ENCODE peak calls at places on chromosomes 2 and 18, in eight cellular contexts. One of them, this sample, is unnamed.

GRCh38 chr2:96685592-96686459 is 43.3 kb downstream of the FER1L5 start:
- DNase-seq in ACHN: no peak
- DNase-seq in astrocyte of the hippocampus: peak; percentile 20
- DNase-seq in EH: peak; percentile 58
- DNase-seq in foreskin fibroblast: no peak
- DNase-seq in NCI-H510A: peak; percentile 83
- DNase-seq in RCC 7860: no peak
- DNase-seq in ELR: no peak
- DNase-seq in this sample: peak; percentile 75

GRCh38 chr2:231258696-231259095 is 60.3 kb downstream of the ARMC9 start:
- DNase-seq in EH: no peak
- DNase-seq in NCI-H510A: no peak
- DNase-seq in astrocyte of the hippocampus: no peak
- DNase-seq in ELR: no peak
- DNase-seq in RCC 7860: no peak
- DNase-seq in foreskin fibroblast: no peak
- DNase-seq in ACHN: no peak
- DNase-seq in this sample: no peak

GRCh38 chr2:223925106-223925505 is 20.0 kb downstream of the WDFY1 start:
- DNase-seq in ELR: peak; percentile 46
- DNase-seq in EH: peak; percentile 37
- DNase-seq in foreskin fibroblast: peak; percentile 57
- DNase-seq in astrocyte of the hippocampus: no peak
- DNase-seq in ACHN: no peak
- DNase-seq in RCC 7860: no peak
- DNase-seq in NCI-H510A: no peak
- DNase-seq in this sample: no peak

GRCh38 chr2:215397632-215398341 is 38.1 kb downstream of the FN1 start:
- DNase-seq in NCI-H510A: no peak
- DNase-seq in foreskin fibroblast: no peak
- DNase-seq in ACHN: no peak
- DNase-seq in EH: peak; percentile 56
- DNase-seq in astrocyte of the hippocampus: no peak
- DNase-seq in ELR: no peak
- DNase-seq in RCC 7860: no peak
- DNase-seq in this sample: no peak

GRCh38 chr2:72012886-72013574 is 134.6 kb downstream of the CYP26B1 start:
- DNase-seq in NCI-H510A: no peak
- DNase-seq in RCC 7860: no peak
- DNase-seq in EH: peak; percentile 17
- DNase-seq in foreskin fibroblast: no peak
- DNase-seq in ELR: no peak
- DNase-seq in astrocyte of the hippocampus: no peak
- DNase-seq in ACHN: no peak
- DNase-seq in this sample: peak; percentile 43

GRCh38 chr2:161030260-161031063 is 129.8 kb upstream of the TANK start:
- DNase-seq in foreskin fibroblast: peak; percentile 96
- DNase-seq in astrocyte of the hippocampus: peak; percentile 92
- DNase-seq in EH: peak; percentile 99
- DNase-seq in NCI-H510A: no peak
- DNase-seq in RCC 7860: peak; percentile 78
- DNase-seq in ELR: peak; percentile 94
- DNase-seq in ACHN: peak; percentile 58
- DNase-seq in this sample: no peak

GRCh38 chr2:479505-480161 is 191.7 kb upstream of the ALKAL2 start:
- DNase-seq in NCI-H510A: no peak
- DNase-seq in astrocyte of the hippocampus: no peak
- DNase-seq in ACHN: peak; percentile 33
- DNase-seq in ELR: no peak
- DNase-seq in foreskin fibroblast: no peak
- DNase-seq in RCC 7860: no peak
- DNase-seq in EH: no peak
- DNase-seq in this sample: peak; percentile 65

GRCh38 chr2:48174503-48174902 is 268.2 kb upstream of the FBXO11 start:
- DNase-seq in ACHN: no peak
- DNase-seq in RCC 7860: no peak
- DNase-seq in EH: peak; percentile 5
- DNase-seq in astrocyte of the hippocampus: no peak
- DNase-seq in foreskin fibroblast: no peak
- DNase-seq in NCI-H510A: no peak
- DNase-seq in ELR: no peak
- DNase-seq in this sample: no peak

GRCh38 chr2:163455815-163456214 is 280.0 kb downstream of the FIGN start:
- DNase-seq in astrocyte of the hippocampus: no peak
- DNase-seq in ELR: no peak
- DNase-seq in RCC 7860: no peak
- DNase-seq in foreskin fibroblast: no peak
- DNase-seq in EH: no peak
- DNase-seq in ACHN: peak; percentile 10
- DNase-seq in NCI-H510A: no peak
- DNase-seq in this sample: no peak

GRCh38 chr2:96763511-96764252 is 3.0 kb downstream of the CNNM4 start:
- DNase-seq in astrocyte of the hippocampus: peak; percentile 44
- DNase-seq in EH: peak; percentile 29
- DNase-seq in NCI-H510A: no peak
- DNase-seq in RCC 7860: no peak
- DNase-seq in ACHN: peak; percentile 40
- DNase-seq in ELR: peak; percentile 42
- DNase-seq in foreskin fibroblast: no peak
- DNase-seq in this sample: peak; percentile 75

GRCh38 chr18:38940863-38941531 is 1375.4 kb upstream of the CELF4 start:
- DNase-seq in foreskin fibroblast: no peak
- DNase-seq in astrocyte of the hippocampus: peak; percentile 78
- DNase-seq in ELR: peak; percentile 75
- DNase-seq in RCC 7860: peak; percentile 98
- DNase-seq in EH: peak; percentile 4
- DNase-seq in ACHN: peak; percentile 89
- DNase-seq in NCI-H510A: no peak
- DNase-seq in this sample: peak; percentile 11

GRCh38 chr2:1586946-1587840 is 157.1 kb downstream of the PXDN start:
- DNase-seq in foreskin fibroblast: no peak
- DNase-seq in ELR: no peak
- DNase-seq in ACHN: peak; percentile 73
- DNase-seq in EH: no peak
- DNase-seq in NCI-H510A: no peak
- DNase-seq in RCC 7860: peak; percentile 49
- DNase-seq in astrocyte of the hippocampus: peak; percentile 85
- DNase-seq in this sample: peak; percentile 65

GRCh38 chr2:134282638-134283400 is 28.9 kb downstream of the MGAT5 start:
- DNase-seq in foreskin fibroblast: no peak
- DNase-seq in astrocyte of the hippocampus: no peak
- DNase-seq in ELR: no peak
- DNase-seq in NCI-H510A: no peak
- DNase-seq in RCC 7860: no peak
- DNase-seq in EH: no peak
- DNase-seq in ACHN: no peak
- DNase-seq in this sample: no peak

GRCh38 chr2:43950383-43951008 is 45.3 kb downstream of the LRPPRC start:
- DNase-seq in RCC 7860: no peak
- DNase-seq in EH: peak; percentile 46
- DNase-seq in astrocyte of the hippocampus: peak; percentile 58
- DNase-seq in NCI-H510A: no peak
- DNase-seq in ACHN: peak; percentile 63
- DNase-seq in foreskin fibroblast: no peak
- DNase-seq in ELR: peak; percentile 63
- DNase-seq in this sample: peak; percentile 44

GRCh38 chr2:43192039-43192438 is 34.4 kb downstream of the ZFP36L2 start:
- DNase-seq in ACHN: no peak
- DNase-seq in NCI-H510A: no peak
- DNase-seq in ELR: peak; percentile 19
- DNase-seq in astrocyte of the hippocampus: no peak
- DNase-seq in foreskin fibroblast: no peak
- DNase-seq in EH: no peak
- DNase-seq in RCC 7860: no peak
- DNase-seq in this sample: peak; percentile 36

GRCh38 chr2:17272649-17273048 is 245.6 kb downstream of the RAD51AP2 start:
- DNase-seq in ELR: no peak
- DNase-seq in foreskin fibroblast: no peak
- DNase-seq in RCC 7860: no peak
- DNase-seq in EH: no peak
- DNase-seq in NCI-H510A: no peak
- DNase-seq in astrocyte of the hippocampus: no peak
- DNase-seq in ACHN: no peak
- DNase-seq in this sample: no peak

GRCh38 chr2:84946204-84947009 is 24.6 kb upstream of the KCMF1 start:
- DNase-seq in NCI-H510A: no peak
- DNase-seq in EH: peak; percentile 91
- DNase-seq in foreskin fibroblast: peak; percentile 80
- DNase-seq in astrocyte of the hippocampus: peak; percentile 67
- DNase-seq in ELR: peak; percentile 98
- DNase-seq in ACHN: peak; percentile 93
- DNase-seq in RCC 7860: peak; percentile 99
- DNase-seq in this sample: no peak

GRCh38 chr18:46756172-46756558 is 688 bp downstream of the ST8SIA5 start:
- DNase-seq in foreskin fibroblast: no peak
- DNase-seq in astrocyte of the hippocampus: peak; percentile 28
- DNase-seq in ACHN: no peak
- DNase-seq in EH: no peak
- DNase-seq in NCI-H510A: no peak
- DNase-seq in RCC 7860: no peak
- DNase-seq in ELR: no peak
- DNase-seq in this sample: no peak

GRCh38 chr2:12506846-12507245 is 209.9 kb upstream of the TRIB2 start:
- DNase-seq in RCC 7860: no peak
- DNase-seq in ELR: no peak
- DNase-seq in astrocyte of the hippocampus: no peak
- DNase-seq in foreskin fibroblast: no peak
- DNase-seq in EH: peak; percentile 45
- DNase-seq in NCI-H510A: no peak
- DNase-seq in ACHN: no peak
- DNase-seq in this sample: no peak

GRCh38 chr2:127052771-127053691 is 53.9 kb downstream of the BIN1 start:
- DNase-seq in foreskin fibroblast: no peak
- DNase-seq in RCC 7860: no peak
- DNase-seq in ACHN: no peak
- DNase-seq in astrocyte of the hippocampus: no peak
- DNase-seq in ELR: no peak
- DNase-seq in EH: no peak
- DNase-seq in NCI-H510A: peak; percentile 51
- DNase-seq in this sample: no peak

GRCh38 chr2:177275671-177276070 is 11.1 kb upstream of the NFE2L2 start:
- DNase-seq in ACHN: no peak
- DNase-seq in EH: no peak
- DNase-seq in ELR: no peak
- DNase-seq in RCC 7860: no peak
- DNase-seq in foreskin fibroblast: no peak
- DNase-seq in astrocyte of the hippocampus: peak; percentile 67
- DNase-seq in NCI-H510A: no peak
- DNase-seq in this sample: no peak

GRCh38 chr2:18544171-18544570 is 16.3 kb downstream of the RDH14 start:
- DNase-seq in ACHN: no peak
- DNase-seq in NCI-H510A: no peak
- DNase-seq in foreskin fibroblast: no peak
- DNase-seq in RCC 7860: no peak
- DNase-seq in ELR: peak; percentile 20
- DNase-seq in EH: peak; percentile 15
- DNase-seq in astrocyte of the hippocampus: no peak
- DNase-seq in this sample: no peak

GRCh38 chr2:138019289-138019688 is 55.0 kb downstream of the HNMT start:
- DNase-seq in astrocyte of the hippocampus: no peak
- DNase-seq in EH: no peak
- DNase-seq in foreskin fibroblast: no peak
- DNase-seq in ELR: no peak
- DNase-seq in ACHN: no peak
- DNase-seq in NCI-H510A: no peak
- DNase-seq in RCC 7860: no peak
- DNase-seq in this sample: no peak

GRCh38 chr2:144015655-144016245 is 504.2 kb downstream of the ZEB2 start:
- DNase-seq in astrocyte of the hippocampus: peak; percentile 34
- DNase-seq in ELR: peak; percentile 93
- DNase-seq in EH: peak; percentile 95
- DNase-seq in NCI-H510A: no peak
- DNase-seq in ACHN: no peak
- DNase-seq in foreskin fibroblast: peak; percentile 91
- DNase-seq in RCC 7860: peak; percentile 34
- DNase-seq in this sample: no peak

GRCh38 chr2:147572622-147573021 is 272.2 kb upstream of the ACVR2A start:
- DNase-seq in foreskin fibroblast: no peak
- DNase-seq in ACHN: no peak
- DNase-seq in RCC 7860: no peak
- DNase-seq in EH: no peak
- DNase-seq in ELR: no peak
- DNase-seq in NCI-H510A: no peak
- DNase-seq in astrocyte of the hippocampus: no peak
- DNase-seq in this sample: no peak

GRCh38 chr2:240340361-240340761 is 95.1 kb upstream of the GPC1 start:
- DNase-seq in NCI-H510A: no peak
- DNase-seq in EH: no peak
- DNase-seq in ACHN: no peak
- DNase-seq in ELR: no peak
- DNase-seq in RCC 7860: no peak
- DNase-seq in foreskin fibroblast: no peak
- DNase-seq in astrocyte of the hippocampus: no peak
- DNase-seq in this sample: no peak

GRCh38 chr2:218081063-218081462 is 12.0 kb downstream of the RUFY4 start:
- DNase-seq in EH: no peak
- DNase-seq in RCC 7860: no peak
- DNase-seq in foreskin fibroblast: no peak
- DNase-seq in ELR: no peak
- DNase-seq in ACHN: no peak
- DNase-seq in astrocyte of the hippocampus: no peak
- DNase-seq in NCI-H510A: no peak
- DNase-seq in this sample: no peak

GRCh38 chr2:183291436-183291835 is 167.2 kb downstream of the NUP35 start:
- DNase-seq in RCC 7860: no peak
- DNase-seq in astrocyte of the hippocampus: no peak
- DNase-seq in ACHN: no peak
- DNase-seq in foreskin fibroblast: no peak
- DNase-seq in NCI-H510A: no peak
- DNase-seq in EH: no peak
- DNase-seq in ELR: peak; percentile 72
- DNase-seq in this sample: no peak

GRCh38 chr2:110095994-110096633 is 19.5 kb downstream of the MALL start:
- DNase-seq in ACHN: no peak
- DNase-seq in NCI-H510A: no peak
- DNase-seq in RCC 7860: no peak
- DNase-seq in foreskin fibroblast: no peak
- DNase-seq in EH: no peak
- DNase-seq in ELR: no peak
- DNase-seq in astrocyte of the hippocampus: no peak
- DNase-seq in this sample: no peak

GRCh38 chr2:100577777-100578176 is 15.0 kb downstream of the PDCL3 start:
- DNase-seq in foreskin fibroblast: no peak
- DNase-seq in ACHN: no peak
- DNase-seq in EH: no peak
- DNase-seq in astrocyte of the hippocampus: no peak
- DNase-seq in RCC 7860: no peak
- DNase-seq in ELR: peak; percentile 29
- DNase-seq in NCI-H510A: no peak
- DNase-seq in this sample: no peak

GRCh38 chr2:171407030-171407707 is 26.6 kb downstream of the METTL8 start:
- DNase-seq in ELR: no peak
- DNase-seq in RCC 7860: no peak
- DNase-seq in ACHN: no peak
- DNase-seq in NCI-H510A: no peak
- DNase-seq in foreskin fibroblast: no peak
- DNase-seq in astrocyte of the hippocampus: peak; percentile 54
- DNase-seq in EH: no peak
- DNase-seq in this sample: no peak

GRCh38 chr2:85242321-85242720 is 85.5 kb downstream of the TGOLN2 start:
- DNase-seq in astrocyte of the hippocampus: no peak
- DNase-seq in NCI-H510A: no peak
- DNase-seq in foreskin fibroblast: no peak
- DNase-seq in ACHN: no peak
- DNase-seq in EH: no peak
- DNase-seq in ELR: no peak
- DNase-seq in RCC 7860: no peak
- DNase-seq in this sample: no peak

This sample was measured in left kidney.